ENCODE peak calls at places on chromosomes 6 and 20, in eight cellular contexts. G, U, D, O, S, B, W and I are unnamed samples.

GRCh38 chr6:130815200-130816071 is 11.8 kb upstream of the SMLR1 start:
- DNase-seq in O (no peak), S (no peak), U (no peak), B (no peak), D (no peak), W (no peak), G (no peak), I (no peak)

GRCh38 chr20:13142143-13142542 is 78.9 kb upstream of the ISM1 start:
- DNase-seq in D (no peak), G (no peak), U (peak), B (no peak), O (no peak), W (no peak), S (no peak), I (no peak)

GRCh38 chr6:43009124-43009523 is 4.6 kb downstream of the MEA1 start:
- DNase-seq in O (peak), B (peak), D (no peak), U (peak), G (no peak), W (peak), S (no peak), I (no peak)

GRCh38 chr6:20542927-20543602 is 8.8 kb downstream of the CDKAL1 start:
- DNase-seq in S (no peak), O (no peak), G (no peak), B (peak), U (peak), D (no peak), W (no peak), I (peak)

GRCh38 chr20:45912344-45912682 is 358 bp upstream of the PLTP start:
- DNase-seq in O (no peak), D (no peak), B (no peak), G (no peak), W (no peak), S (no peak), U (no peak), I (no peak)

GRCh38 chr6:124830506-124830905 is 131.7 kb upstream of the RNF217 start:
- DNase-seq in O (no peak), B (no peak), U (no peak), D (no peak), G (no peak), W (no peak), S (no peak), I (no peak)

GRCh38 chr6:90434096-90434495 is 137.5 kb upstream of the BACH2 start:
- DNase-seq in S (no peak), U (no peak), D (no peak), W (no peak), O (no peak), G (no peak), B (no peak), I (no peak)

GRCh38 chr6:110534731-110535164 is 58.3 kb upstream of the SLC22A16 start:
- DNase-seq in G (peak), U (peak), D (no peak), S (peak), B (peak), W (peak), O (no peak), I (peak)

GRCh38 chr20:53643031-53643832 is 49.6 kb upstream of the ZNF217 start:
- DNase-seq in W (no peak), G (no peak), O (no peak), B (peak), U (peak), S (no peak), D (peak), I (peak)

GRCh38 chr20:17822540-17823155 is 122.9 kb downstream of the BANF2 start:
- DNase-seq in G (no peak), S (no peak), D (no peak), B (no peak), U (no peak), O (no peak), W (no peak), I (no peak)

GRCh38 chr6:137111296-137112066 is 62.0 kb downstream of the IL22RA2 start:
- DNase-seq in O (no peak), G (no peak), B (no peak), U (no peak), S (no peak), W (no peak), D (no peak), I (no peak)

GRCh38 chr6:119327810-119328209 is 21.8 kb downstream of the MAN1A1 start:
- DNase-seq in U (no peak), W (no peak), B (no peak), O (no peak), D (no peak), G (no peak), S (no peak), I (no peak)

GRCh38 chr20:49608752-49609670 is 41.1 kb upstream of the PTGIS start:
- DNase-seq in D (peak), S (peak), G (no peak), U (peak), B (peak), O (peak), W (peak), I (no peak)

GRCh38 chr20:36848078-36848660 is 27.8 kb upstream of the TLDC2 start:
- DNase-seq in D (no peak), O (peak), S (no peak), G (no peak), W (peak), B (peak), U (peak), I (peak)

GRCh38 chr6:66183982-66184555 is 477.0 kb upstream of the EYS start:
- DNase-seq in S (no peak), W (no peak), D (no peak), U (no peak), G (no peak), B (peak), O (no peak), I (peak)

GRCh38 chr20:24742436-24742835 is 206.6 kb upstream of the CST7 start:
- DNase-seq in B (no peak), U (no peak), O (no peak), S (no peak), D (no peak), W (no peak), G (no peak), I (no peak)